ENCODE peak calls at places on chromosomes 11 and 22, in eight cellular contexts. K, U, I, E, Y, F, R and W are unnamed samples.

GRCh38 chr11:110128161-110128560 is 35.0 kb downstream of the ZC3H12C start:
- DNase-seq in F (no peak), Y (peak; percentile 45), U (no peak), E (no peak), K (peak; percentile 3), R (no peak), I (no peak), W (peak; percentile 26)

GRCh38 chr11:16028406-16028805 is 327.9 kb downstream of the SOX6 start:
- DNase-seq in R (no peak), U (no peak), F (no peak), I (no peak), K (no peak), E (no peak), Y (peak; percentile 27), W (no peak)

GRCh38 chr11:126282742-126283591 is at the start of gene TIRAP:
- DNase-seq in K (peak; percentile 73), U (peak; percentile 54), F (peak; percentile 44), I (peak; percentile 34), R (peak; percentile 67), E (peak; percentile 64), Y (peak; percentile 62), W (peak; percentile 42)

GRCh38 chr11:2737226-2737590 is 37.4 kb upstream of the KCNQ1OT1 start:
- DNase-seq in E (no peak), F (no peak), Y (no peak), R (no peak), U (no peak), K (no peak), I (no peak), W (no peak)

GRCh38 chr22:34067031-34067430 is 146.8 kb upstream of the LARGE1 start:
- DNase-seq in K (no peak), I (no peak), U (no peak), Y (no peak), F (no peak), E (no peak), R (no peak), W (no peak)

GRCh38 chr11:108392364-108392763 is 75.0 kb downstream of the C11orf65 start:
- DNase-seq in Y (no peak), R (no peak), F (no peak), E (no peak), I (no peak), U (no peak), K (no peak), W (no peak)

GRCh38 chr11:58575377-58576020 is at the start of gene LPXN:
- DNase-seq in K (no peak), E (no peak), R (no peak), I (peak; percentile 19), F (no peak), Y (peak; percentile 79), U (peak; percentile 56), W (peak; percentile 78)

GRCh38 chr11:68142028-68142412 is 20.8 kb upstream of the CHKA start:
- DNase-seq in E (no peak), I (no peak), R (no peak), U (peak; percentile 51), F (peak; percentile 73), K (no peak), Y (no peak), W (no peak)

GRCh38 chr11:98572941-98573340 is 447.8 kb upstream of the CNTN5 start:
- DNase-seq in K (no peak), Y (no peak), U (no peak), F (no peak), I (no peak), E (no peak), R (no peak), W (no peak)

GRCh38 chr11:34313099-34313517 is 44.7 kb downstream of the ABTB2 start:
- DNase-seq in Y (peak; percentile 6), R (no peak), F (no peak), I (no peak), K (no peak), E (no peak), U (no peak), W (peak; percentile 13)

GRCh38 chr11:42552786-42553185 is 759.0 kb upstream of the API5 start:
- DNase-seq in Y (peak; percentile 21), K (no peak), E (peak; percentile 11), F (no peak), R (no peak), I (no peak), U (no peak), W (no peak)